ENCODE peak calls at places on chromosomes 12 and 14, in nine cellular contexts. H is skeletal muscle cell; S is posterior cingulate gyrus; P is activated T-cell treated with anti-CD3 and anti-CD28 coated beads, Interleukin-2, amount 50 U/mL, for 72 hours; X is AG08396; K is NCI-H2081; O is GM23338; T is activated CD8-positive, alpha-beta memory T cell treated with anti-CD3 and anti-CD28 coated beads, Interleukin-2, amount 50 U/mL, for 48 hours; I is lung. C is an unnamed sample.

GRCh38 chr14:93917141-93917540 is 10.0 kb upstream of the FAM181A start:
- DNase-seq in O (no peak), K (no peak), T (no peak), H (no peak), S (no peak), X (no peak), I (no peak), P (no peak), C (no peak)

GRCh38 chr14:101462726-101463565 is 98.3 kb upstream of the DIO3 start:
- DNase-seq in T (no peak), S (no peak), O (no peak), P (no peak), X (no peak), K (no peak), I (no peak), H (no peak), C (no peak)

GRCh38 chr14:95686935-95687334 is 709 bp downstream of the TCL1B start:
- DNase-seq in I (no peak), H (no peak), X (no peak), S (no peak), O (peak), T (no peak), K (peak), P (no peak), C (no peak)

GRCh38 chr14:51806026-51806590 is 54.3 kb upstream of the GNG2 start:
- DNase-seq in T (no peak), H (no peak), K (no peak), S (no peak), X (no peak), O (no peak), P (no peak), I (no peak), C (no peak)

GRCh38 chr14:61284001-61284400 is 2.9 kb upstream of the TMEM30B start:
- DNase-seq in P (no peak), H (no peak), S (no peak), I (no peak), O (no peak), T (no peak), X (no peak), K (no peak), C (no peak)

GRCh38 chr12:26345471-26346003 is 150.2 kb downstream of the SSPN start:
- DNase-seq in K (no peak), T (no peak), S (no peak), H (no peak), X (no peak), P (no peak), I (no peak), O (no peak), C (no peak)

GRCh38 chr12:10067259-10067658 is 31.5 kb downstream of the CLEC1A start:
- DNase-seq in S (no peak), H (no peak), K (no peak), I (no peak), P (no peak), T (no peak), X (no peak), O (no peak), C (no peak)

GRCh38 chr12:68915055-68915454 is 17.9 kb downstream of the CPM start:
- DNase-seq in H (peak), K (no peak), O (no peak), S (no peak), T (no peak), X (peak), P (no peak), I (no peak), C (no peak)

GRCh38 chr14:104594310-104595046 is 10.1 kb downstream of the TMEM179 start:
- DNase-seq in P (no peak), H (no peak), O (no peak), T (no peak), S (no peak), I (no peak), X (no peak), K (no peak), C (no peak)

GRCh38 chr14:105340821-105341408 is 26.4 kb downstream of the PACS2 start:
- DNase-seq in O (no peak), S (no peak), H (no peak), K (no peak), I (no peak), X (peak), P (no peak), T (no peak), C (peak)

GRCh38 chr12:110262442-110263388 is 18.3 kb upstream of the ATP2A2 start:
- DNase-seq in I (peak), T (no peak), S (no peak), K (no peak), X (no peak), P (no peak), O (no peak), H (no peak), C (no peak)

GRCh38 chr12:130254476-130255276 is 83.0 kb upstream of the PIWIL1 start:
- DNase-seq in P (no peak), T (no peak), H (no peak), I (no peak), O (no peak), S (peak), K (no peak), X (no peak), C (peak)

GRCh38 chr12:75438052-75438754 is 42.4 kb upstream of the GLIPR1 start:
- DNase-seq in K (peak), I (no peak), X (no peak), P (no peak), H (no peak), O (no peak), T (no peak), S (no peak), C (no peak)

GRCh38 chr12:94566345-94566744 is 84.0 kb downstream of the TMCC3 start:
- DNase-seq in T (no peak), O (no peak), K (no peak), X (no peak), I (no peak), P (no peak), H (no peak), S (peak), C (peak)

GRCh38 chr12:51395283-51396230 is 4.4 kb upstream of the GALNT6 start:
- DNase-seq in S (no peak), O (no peak), P (peak), T (peak), X (no peak), H (no peak), K (no peak), I (no peak), C (no peak)

GRCh38 chr12:123267335-123267920 is 4.2 kb downstream of the CDK2AP1 start:
- DNase-seq in T (no peak), X (no peak), K (no peak), S (no peak), I (no peak), H (no peak), O (no peak), P (no peak), C (no peak)

GRCh38 chr12:107372229-107372658 is 278.9 kb upstream of the CRY1 start:
- DNase-seq in T (no peak), S (no peak), P (peak), K (peak), H (no peak), X (no peak), I (no peak), O (no peak), C (no peak)

GRCh38 chr12:123532808-123533649 is 490 bp downstream of the RILPL1 start:
- DNase-seq in P (no peak), S (no peak), T (peak), I (peak), X (peak), H (no peak), K (no peak), O (peak), C (peak)

GRCh38 chr12:118543651-118544050 is 167.3 kb downstream of the SUDS3 start:
- DNase-seq in X (no peak), O (no peak), P (no peak), I (no peak), K (no peak), T (no peak), S (no peak), H (no peak), C (no peak)

GRCh38 chr14:20632831-20633771 is 8.4 kb downstream of the OR6S1 start:
- DNase-seq in X (peak), P (peak), H (no peak), K (peak), I (peak), S (no peak), T (peak), O (peak), C (no peak)

GRCh38 chr14:54440037-54440436 is 1.1 kb downstream of the CNIH1 start:
- DNase-seq in I (no peak), T (no peak), O (no peak), P (no peak), K (no peak), S (no peak), H (no peak), X (no peak), C (no peak)

GRCh38 chr12:131003676-131004075 is 50.0 kb downstream of the ADGRD1 start:
- DNase-seq in X (no peak), T (no peak), S (no peak), H (no peak), K (no peak), I (no peak), O (no peak), P (no peak), C (no peak)

GRCh38 chr14:24054646-24055045 is 2.8 kb downstream of the CARMIL3 start:
- DNase-seq in O (no peak), S (no peak), P (no peak), X (no peak), K (no peak), I (no peak), T (no peak), H (no peak), C (no peak)

GRCh38 chr12:110932048-110932447 is 11.7 kb upstream of the MYL2 start:
- DNase-seq in S (peak), H (no peak), P (no peak), K (no peak), T (peak), X (no peak), I (no peak), O (peak), C (no peak)

GRCh38 chr12:53965251-53966069 is 7.5 kb upstream of the HOXC11 start:
- DNase-seq in O (peak), P (no peak), K (no peak), X (no peak), H (peak), S (no peak), I (no peak), T (no peak), C (no peak)

GRCh38 chr14:53041067-53041466 is 90.2 kb upstream of the FERMT2 start:
- DNase-seq in O (no peak), P (no peak), X (no peak), S (no peak), I (no peak), K (no peak), T (no peak), H (no peak), C (no peak)

GRCh38 chr12:121947966-121948365 is 29.6 kb downstream of the CFAP251 start:
- DNase-seq in K (no peak), I (no peak), P (no peak), H (no peak), O (no peak), T (no peak), X (no peak), S (no peak), C (no peak)

GRCh38 chr12:7869137-7869536 is 3.6 kb downstream of the SLC2A14 start:
- DNase-seq in I (no peak), S (no peak), K (no peak), X (no peak), O (no peak), P (no peak), H (no peak), T (no peak), C (no peak)

GRCh38 chr12:6868211-6869048 is 1.1 kb downstream of the TPI1 start:
- DNase-seq in O (no peak), X (peak), I (no peak), H (no peak), P (peak), S (no peak), K (no peak), T (no peak), C (peak)

C was measured in Ammon's horn.